ENCODE peak calls at places on chromosomes 2 and 18, in four cellular contexts. One of them, this sample, is unnamed.

GRCh38 chr2:52717836-52718235 is 1049.8 kb upstream of the CHAC2 start:
- DNase-seq in NCI-H446: no peak
- DNase-seq in CD8-positive, alpha-beta T cell: no peak
- DNase-seq in transverse colon: no peak
- DNase-seq in this sample: no peak

GRCh38 chr2:69582582-69583176 is 60.9 kb downstream of the AAK1 start:
- DNase-seq in NCI-H446: no peak
- DNase-seq in CD8-positive, alpha-beta T cell: no peak
- DNase-seq in transverse colon: no peak
- DNase-seq in this sample: no peak

GRCh38 chr2:232633413-232634318 is at the start of gene EFHD1:
- DNase-seq in NCI-H446: no peak
- DNase-seq in CD8-positive, alpha-beta T cell: peak
- DNase-seq in transverse colon: peak
- DNase-seq in this sample: peak

GRCh38 chr2:205169453-205169852 is 512.8 kb upstream of the NRP2 start:
- DNase-seq in NCI-H446: no peak
- DNase-seq in CD8-positive, alpha-beta T cell: no peak
- DNase-seq in transverse colon: no peak
- DNase-seq in this sample: no peak

GRCh38 chr2:231462729-231463465 is 1.4 kb downstream of the NCL start:
- DNase-seq in NCI-H446: no peak
- DNase-seq in CD8-positive, alpha-beta T cell: no peak
- DNase-seq in transverse colon: no peak
- DNase-seq in this sample: no peak

GRCh38 chr18:9719421-9719981 is 11.4 kb downstream of the RAB31 start:
- DNase-seq in NCI-H446: no peak
- DNase-seq in CD8-positive, alpha-beta T cell: no peak
- DNase-seq in transverse colon: no peak
- DNase-seq in this sample: peak

GRCh38 chr18:14971461-14972185 is 223.7 kb downstream of the ANKRD30B start:
- DNase-seq in NCI-H446: peak
- DNase-seq in CD8-positive, alpha-beta T cell: no peak
- DNase-seq in transverse colon: no peak
- DNase-seq in this sample: no peak

GRCh38 chr2:237354930-237355329 is 59.0 kb downstream of the COL6A3 start:
- DNase-seq in NCI-H446: no peak
- DNase-seq in CD8-positive, alpha-beta T cell: no peak
- DNase-seq in transverse colon: no peak
- DNase-seq in this sample: no peak

GRCh38 chr2:1072258-1072657 is 121.6 kb downstream of the SNTG2 start:
- DNase-seq in NCI-H446: no peak
- DNase-seq in CD8-positive, alpha-beta T cell: no peak
- DNase-seq in transverse colon: no peak
- DNase-seq in this sample: no peak

GRCh38 chr2:189370719-189371118 is 70.6 kb upstream of the WDR75 start:
- DNase-seq in NCI-H446: no peak
- DNase-seq in CD8-positive, alpha-beta T cell: no peak
- DNase-seq in transverse colon: no peak
- DNase-seq in this sample: no peak

GRCh38 chr2:121189011-121189410 is 96.0 kb downstream of the TFCP2L1 start:
- DNase-seq in NCI-H446: no peak
- DNase-seq in CD8-positive, alpha-beta T cell: no peak
- DNase-seq in transverse colon: no peak
- DNase-seq in this sample: no peak

GRCh38 chr2:86393521-86394490 is 47.4 kb upstream of the KDM3A start:
- DNase-seq in NCI-H446: no peak
- DNase-seq in CD8-positive, alpha-beta T cell: no peak
- DNase-seq in transverse colon: peak
- DNase-seq in this sample: no peak

GRCh38 chr2:151305129-151305691 is 15.7 kb upstream of the NMI start:
- DNase-seq in NCI-H446: no peak
- DNase-seq in CD8-positive, alpha-beta T cell: no peak
- DNase-seq in transverse colon: no peak
- DNase-seq in this sample: no peak

GRCh38 chr2:220334210-220334609 is 706.8 kb downstream of the SLC4A3 start:
- DNase-seq in NCI-H446: no peak
- DNase-seq in CD8-positive, alpha-beta T cell: no peak
- DNase-seq in transverse colon: no peak
- DNase-seq in this sample: no peak

GRCh38 chr18:49555641-49556040 is 6.2 kb upstream of the LIPG start:
- DNase-seq in NCI-H446: no peak
- DNase-seq in CD8-positive, alpha-beta T cell: no peak
- DNase-seq in transverse colon: no peak
- DNase-seq in this sample: no peak

GRCh38 chr2:231781798-231782726 is 980 bp upstream of the PDE6D start:
- DNase-seq in NCI-H446: no peak
- DNase-seq in CD8-positive, alpha-beta T cell: no peak
- DNase-seq in transverse colon: peak
- DNase-seq in this sample: peak

GRCh38 chr2:224381913-224382647 is 19.8 kb downstream of the FAM124B start:
- DNase-seq in NCI-H446: peak
- DNase-seq in CD8-positive, alpha-beta T cell: no peak
- DNase-seq in transverse colon: no peak
- DNase-seq in this sample: no peak

GRCh38 chr18:44651453-44651852 is 29.2 kb upstream of the SETBP1 start:
- DNase-seq in NCI-H446: no peak
- DNase-seq in CD8-positive, alpha-beta T cell: no peak
- DNase-seq in transverse colon: no peak
- DNase-seq in this sample: no peak

GRCh38 chr2:240922234-240922981 is 16.3 kb downstream of the CROCC2 start:
- DNase-seq in NCI-H446: no peak
- DNase-seq in CD8-positive, alpha-beta T cell: no peak
- DNase-seq in transverse colon: peak
- DNase-seq in this sample: no peak

GRCh38 chr2:46874236-46874929 is 41.2 kb downstream of the MCFD2 start:
- DNase-seq in NCI-H446: no peak
- DNase-seq in CD8-positive, alpha-beta T cell: no peak
- DNase-seq in transverse colon: no peak
- DNase-seq in this sample: no peak

GRCh38 chr2:224983719-224984388 is 58.4 kb downstream of the DOCK10 start:
- DNase-seq in NCI-H446: peak
- DNase-seq in CD8-positive, alpha-beta T cell: no peak
- DNase-seq in transverse colon: no peak
- DNase-seq in this sample: peak

GRCh38 chr2:42547014-42547413 is 21.4 kb upstream of the MTA3 start:
- DNase-seq in NCI-H446: no peak
- DNase-seq in CD8-positive, alpha-beta T cell: no peak
- DNase-seq in transverse colon: no peak
- DNase-seq in this sample: no peak

GRCh38 chr2:26170795-26171194 is 2.1 kb upstream of the GAREM2 start:
- DNase-seq in NCI-H446: no peak
- DNase-seq in CD8-positive, alpha-beta T cell: no peak
- DNase-seq in transverse colon: no peak
- DNase-seq in this sample: no peak

GRCh38 chr2:17813742-17814458 is 2.4 kb upstream of the MSGN1 start:
- DNase-seq in NCI-H446: peak
- DNase-seq in CD8-positive, alpha-beta T cell: no peak
- DNase-seq in transverse colon: no peak
- DNase-seq in this sample: no peak

GRCh38 chr2:31205186-31205585 is 12.1 kb downstream of the CAPN14 start:
- DNase-seq in NCI-H446: no peak
- DNase-seq in CD8-positive, alpha-beta T cell: no peak
- DNase-seq in transverse colon: no peak
- DNase-seq in this sample: no peak

GRCh38 chr2:200609027-200609614 is 23.3 kb downstream of the AOX1 start:
- DNase-seq in NCI-H446: no peak
- DNase-seq in CD8-positive, alpha-beta T cell: no peak
- DNase-seq in transverse colon: no peak
- DNase-seq in this sample: no peak

GRCh38 chr2:183244300-183244849 is 120.1 kb downstream of the NUP35 start:
- DNase-seq in NCI-H446: peak
- DNase-seq in CD8-positive, alpha-beta T cell: no peak
- DNase-seq in transverse colon: no peak
- DNase-seq in this sample: peak

GRCh38 chr2:38533180-38533579 is 69.5 kb downstream of the HNRNPLL start:
- DNase-seq in NCI-H446: no peak
- DNase-seq in CD8-positive, alpha-beta T cell: no peak
- DNase-seq in transverse colon: peak
- DNase-seq in this sample: no peak